ENCODE peak calls at places on chromosomes 12 and 14, in ten cellular contexts. One of them, this sample, is unnamed.

GRCh38 chr14:99378782-99379214 is 101.9 kb downstream of the SETD3 start:
- DNase-seq in dorsolateral prefrontal cortex: no peak
- DNase-seq in fibroblast of the aortic adventitia: peak; percentile 4
- DNase-seq in fibroblast of villous mesenchyme: peak; percentile 48
- DNase-seq in A549: peak; percentile 72
- DNase-seq in pancreas: no peak
- DNase-seq in neural progenitor cell: no peak
- DNase-seq in gastrocnemius medialis: no peak
- DNase-seq in lung: no peak
- DNase-seq in fibroblast of pulmonary artery: no peak
- DNase-seq in this sample: peak; percentile 21

GRCh38 chr14:75147423-75148071 is 20.7 kb upstream of the NEK9 start:
- DNase-seq in dorsolateral prefrontal cortex: peak; percentile 87
- DNase-seq in fibroblast of the aortic adventitia: peak; percentile 87
- DNase-seq in fibroblast of villous mesenchyme: peak; percentile 98
- DNase-seq in A549: peak; percentile 31
- DNase-seq in pancreas: no peak
- DNase-seq in neural progenitor cell: peak; percentile 72
- DNase-seq in gastrocnemius medialis: peak; percentile 80
- DNase-seq in lung: peak; percentile 68
- DNase-seq in fibroblast of pulmonary artery: peak; percentile 98
- DNase-seq in this sample: peak; percentile 88

GRCh38 chr14:102039157-102039556 is 47.7 kb downstream of the HSP90AA1 start:
- DNase-seq in dorsolateral prefrontal cortex: no peak
- DNase-seq in fibroblast of the aortic adventitia: no peak
- DNase-seq in fibroblast of villous mesenchyme: no peak
- DNase-seq in A549: no peak
- DNase-seq in pancreas: no peak
- DNase-seq in neural progenitor cell: no peak
- DNase-seq in gastrocnemius medialis: no peak
- DNase-seq in lung: no peak
- DNase-seq in fibroblast of pulmonary artery: no peak
- DNase-seq in this sample: no peak

GRCh38 chr14:98099527-98099926 is 1172.5 kb downstream of the BCL11B start:
- DNase-seq in dorsolateral prefrontal cortex: no peak
- DNase-seq in fibroblast of the aortic adventitia: no peak
- DNase-seq in fibroblast of villous mesenchyme: no peak
- DNase-seq in A549: no peak
- DNase-seq in pancreas: no peak
- DNase-seq in neural progenitor cell: no peak
- DNase-seq in gastrocnemius medialis: no peak
- DNase-seq in lung: no peak
- DNase-seq in fibroblast of pulmonary artery: no peak
- DNase-seq in this sample: no peak

GRCh38 chr12:98198261-98198982 is 317.0 kb upstream of the TMPO start:
- DNase-seq in dorsolateral prefrontal cortex: no peak
- DNase-seq in fibroblast of the aortic adventitia: no peak
- DNase-seq in fibroblast of villous mesenchyme: no peak
- DNase-seq in A549: no peak
- DNase-seq in pancreas: no peak
- DNase-seq in neural progenitor cell: no peak
- DNase-seq in gastrocnemius medialis: no peak
- DNase-seq in lung: no peak
- DNase-seq in fibroblast of pulmonary artery: no peak
- DNase-seq in this sample: no peak

GRCh38 chr12:30457621-30458289 is 237.9 kb downstream of the IPO8 start:
- DNase-seq in dorsolateral prefrontal cortex: no peak
- DNase-seq in fibroblast of the aortic adventitia: peak; percentile 82
- DNase-seq in fibroblast of villous mesenchyme: peak; percentile 97
- DNase-seq in A549: peak; percentile 43
- DNase-seq in pancreas: no peak
- DNase-seq in neural progenitor cell: peak; percentile 36
- DNase-seq in gastrocnemius medialis: no peak
- DNase-seq in lung: no peak
- DNase-seq in fibroblast of pulmonary artery: peak; percentile 94
- DNase-seq in this sample: peak; percentile 65

GRCh38 chr14:60326274-60326673 is 77.3 kb downstream of the PPM1A start:
- DNase-seq in dorsolateral prefrontal cortex: no peak
- DNase-seq in fibroblast of the aortic adventitia: no peak
- DNase-seq in fibroblast of villous mesenchyme: no peak
- DNase-seq in A549: no peak
- DNase-seq in pancreas: no peak
- DNase-seq in neural progenitor cell: no peak
- DNase-seq in gastrocnemius medialis: no peak
- DNase-seq in lung: no peak
- DNase-seq in fibroblast of pulmonary artery: no peak
- DNase-seq in this sample: no peak

GRCh38 chr12:81381951-81382350 is 304.1 kb downstream of the ACSS3 start:
- DNase-seq in dorsolateral prefrontal cortex: no peak
- DNase-seq in fibroblast of the aortic adventitia: no peak
- DNase-seq in fibroblast of villous mesenchyme: no peak
- DNase-seq in A549: no peak
- DNase-seq in pancreas: no peak
- DNase-seq in neural progenitor cell: no peak
- DNase-seq in gastrocnemius medialis: no peak
- DNase-seq in lung: no peak
- DNase-seq in fibroblast of pulmonary artery: no peak
- DNase-seq in this sample: no peak

GRCh38 chr12:90333939-90334338 is 621.0 kb downstream of the CCER1 start:
- DNase-seq in dorsolateral prefrontal cortex: no peak
- DNase-seq in fibroblast of the aortic adventitia: peak; percentile 43
- DNase-seq in fibroblast of villous mesenchyme: no peak
- DNase-seq in A549: peak; percentile 43
- DNase-seq in pancreas: no peak
- DNase-seq in neural progenitor cell: no peak
- DNase-seq in gastrocnemius medialis: no peak
- DNase-seq in lung: no peak
- DNase-seq in fibroblast of pulmonary artery: peak; percentile 21
- DNase-seq in this sample: peak; percentile 4

GRCh38 chr12:10207136-10207535 is 5.5 kb upstream of the GABARAPL1 start:
- DNase-seq in dorsolateral prefrontal cortex: no peak
- DNase-seq in fibroblast of the aortic adventitia: no peak
- DNase-seq in fibroblast of villous mesenchyme: no peak
- DNase-seq in A549: no peak
- DNase-seq in pancreas: no peak
- DNase-seq in neural progenitor cell: no peak
- DNase-seq in gastrocnemius medialis: no peak
- DNase-seq in lung: no peak
- DNase-seq in fibroblast of pulmonary artery: no peak
- DNase-seq in this sample: no peak

GRCh38 chr12:92551853-92552397 is 150.9 kb upstream of the PLEKHG7 start:
- DNase-seq in dorsolateral prefrontal cortex: no peak
- DNase-seq in fibroblast of the aortic adventitia: peak; percentile 49
- DNase-seq in fibroblast of villous mesenchyme: no peak
- DNase-seq in A549: peak; percentile 55
- DNase-seq in pancreas: no peak
- DNase-seq in neural progenitor cell: no peak
- DNase-seq in gastrocnemius medialis: no peak
- DNase-seq in lung: no peak
- DNase-seq in fibroblast of pulmonary artery: no peak
- DNase-seq in this sample: peak; percentile 34

GRCh38 chr14:68876976-68877375 is 84.1 kb upstream of the ZFP36L1 start:
- DNase-seq in dorsolateral prefrontal cortex: no peak
- DNase-seq in fibroblast of the aortic adventitia: no peak
- DNase-seq in fibroblast of villous mesenchyme: no peak
- DNase-seq in A549: no peak
- DNase-seq in pancreas: peak; percentile 32
- DNase-seq in neural progenitor cell: no peak
- DNase-seq in gastrocnemius medialis: no peak
- DNase-seq in lung: no peak
- DNase-seq in fibroblast of pulmonary artery: no peak
- DNase-seq in this sample: no peak

GRCh38 chr14:60655114-60655897 is 6.0 kb upstream of the SIX1 start:
- DNase-seq in dorsolateral prefrontal cortex: no peak
- DNase-seq in fibroblast of the aortic adventitia: no peak
- DNase-seq in fibroblast of villous mesenchyme: no peak
- DNase-seq in A549: no peak
- DNase-seq in pancreas: no peak
- DNase-seq in neural progenitor cell: peak; percentile 65
- DNase-seq in gastrocnemius medialis: no peak
- DNase-seq in lung: no peak
- DNase-seq in fibroblast of pulmonary artery: no peak
- DNase-seq in this sample: no peak

GRCh38 chr12:25997401-25997973 is 39.0 kb downstream of the RASSF8 start:
- DNase-seq in dorsolateral prefrontal cortex: no peak
- DNase-seq in fibroblast of the aortic adventitia: peak; percentile 97
- DNase-seq in fibroblast of villous mesenchyme: peak; percentile 73
- DNase-seq in A549: peak; percentile 69
- DNase-seq in pancreas: no peak
- DNase-seq in neural progenitor cell: peak; percentile 41
- DNase-seq in gastrocnemius medialis: no peak
- DNase-seq in lung: no peak
- DNase-seq in fibroblast of pulmonary artery: peak; percentile 97
- DNase-seq in this sample: peak; percentile 97

GRCh38 chr12:48105321-48105866 is 485 bp downstream of the SENP1 start:
- DNase-seq in dorsolateral prefrontal cortex: peak; percentile 30
- DNase-seq in fibroblast of the aortic adventitia: peak; percentile 13
- DNase-seq in fibroblast of villous mesenchyme: peak; percentile 5
- DNase-seq in A549: no peak
- DNase-seq in pancreas: no peak
- DNase-seq in neural progenitor cell: peak; percentile 14
- DNase-seq in gastrocnemius medialis: no peak
- DNase-seq in lung: no peak
- DNase-seq in fibroblast of pulmonary artery: peak; percentile 22
- DNase-seq in this sample: no peak

GRCh38 chr14:100449225-100449987 is 126.3 kb downstream of the SLC25A47 start:
- DNase-seq in dorsolateral prefrontal cortex: no peak
- DNase-seq in fibroblast of the aortic adventitia: no peak
- DNase-seq in fibroblast of villous mesenchyme: no peak
- DNase-seq in A549: no peak
- DNase-seq in pancreas: no peak
- DNase-seq in neural progenitor cell: no peak
- DNase-seq in gastrocnemius medialis: no peak
- DNase-seq in lung: no peak
- DNase-seq in fibroblast of pulmonary artery: no peak
- DNase-seq in this sample: no peak

GRCh38 chr12:53231859-53232640 is at the start of gene RARG:
- DNase-seq in dorsolateral prefrontal cortex: no peak
- DNase-seq in fibroblast of the aortic adventitia: peak; percentile 61
- DNase-seq in fibroblast of villous mesenchyme: peak; percentile 37
- DNase-seq in A549: peak; percentile 76
- DNase-seq in pancreas: peak; percentile 77
- DNase-seq in neural progenitor cell: peak; percentile 72
- DNase-seq in gastrocnemius medialis: no peak
- DNase-seq in lung: peak; percentile 74
- DNase-seq in fibroblast of pulmonary artery: peak; percentile 35
- DNase-seq in this sample: peak; percentile 72

GRCh38 chr12:120980800-120981368 is 2.5 kb downstream of the HNF1A start:
- DNase-seq in dorsolateral prefrontal cortex: no peak
- DNase-seq in fibroblast of the aortic adventitia: no peak
- DNase-seq in fibroblast of villous mesenchyme: no peak
- DNase-seq in A549: peak; percentile 85
- DNase-seq in pancreas: no peak
- DNase-seq in neural progenitor cell: no peak
- DNase-seq in gastrocnemius medialis: no peak
- DNase-seq in lung: no peak
- DNase-seq in fibroblast of pulmonary artery: no peak
- DNase-seq in this sample: no peak

GRCh38 chr12:132478845-132479244 is 11.1 kb upstream of the FBRSL1 start:
- DNase-seq in dorsolateral prefrontal cortex: no peak
- DNase-seq in fibroblast of the aortic adventitia: no peak
- DNase-seq in fibroblast of villous mesenchyme: no peak
- DNase-seq in A549: no peak
- DNase-seq in pancreas: peak; percentile 44
- DNase-seq in neural progenitor cell: no peak
- DNase-seq in gastrocnemius medialis: no peak
- DNase-seq in lung: no peak
- DNase-seq in fibroblast of pulmonary artery: no peak
- DNase-seq in this sample: no peak

DNA sequence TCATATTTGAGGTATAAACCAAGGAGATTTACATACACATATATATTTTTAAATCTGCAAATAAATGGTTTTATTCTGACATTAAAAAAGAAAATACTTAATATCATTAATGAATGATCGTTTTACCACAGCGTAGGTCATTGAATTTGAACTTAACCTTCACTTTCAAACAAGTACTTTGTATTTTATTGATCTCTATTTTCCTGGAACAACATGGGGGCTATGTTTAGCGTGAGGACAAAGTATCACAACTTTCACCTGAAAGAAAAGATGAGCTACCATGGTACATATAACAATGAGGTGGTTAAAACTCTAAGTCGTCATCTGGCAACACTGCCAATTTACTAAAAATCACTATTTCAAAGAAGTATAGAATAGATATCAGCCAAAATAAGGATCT is 6.0 kb downstream of the GYS2 start:
- DNase-seq in dorsolateral prefrontal cortex: no peak
- DNase-seq in fibroblast of the aortic adventitia: no peak
- DNase-seq in fibroblast of villous mesenchyme: no peak
- DNase-seq in A549: no peak
- DNase-seq in pancreas: no peak
- DNase-seq in neural progenitor cell: no peak
- DNase-seq in gastrocnemius medialis: no peak
- DNase-seq in lung: no peak
- DNase-seq in fibroblast of pulmonary artery: no peak
- DNase-seq in this sample: no peak
- H3K4me3 ChIP-seq in dorsolateral prefrontal cortex: no peak overlapping the region
- H3K4me3 ChIP-seq in fibroblast of the aortic adventitia: no peak overlapping the region
- H3K4me3 ChIP-seq in fibroblast of villous mesenchyme: no peak overlapping the region
- H3K4me3 ChIP-seq in A549: no peak overlapping the region
- H3K4me3 ChIP-seq in pancreas: no peak overlapping the region
- H3K4me3 ChIP-seq in neural progenitor cell: no peak overlapping the region
- H3K4me3 ChIP-seq in gastrocnemius medialis: no peak overlapping the region
- H3K4me3 ChIP-seq in lung: no peak overlapping the region
- H3K4me3 ChIP-seq in fibroblast of pulmonary artery: no peak overlapping the region
- H3K4me3 ChIP-seq in this sample: no peak overlapping the region

GRCh38 chr12:82627799-82628198 is 58.9 kb upstream of the TMTC2 start:
- DNase-seq in dorsolateral prefrontal cortex: no peak
- DNase-seq in fibroblast of the aortic adventitia: peak; percentile 21
- DNase-seq in fibroblast of villous mesenchyme: peak; percentile 14
- DNase-seq in A549: peak; percentile 59
- DNase-seq in pancreas: no peak
- DNase-seq in neural progenitor cell: peak; percentile 64
- DNase-seq in gastrocnemius medialis: no peak
- DNase-seq in lung: no peak
- DNase-seq in fibroblast of pulmonary artery: peak; percentile 56
- DNase-seq in this sample: peak; percentile 38
- TF ChIP-seq CTCF in dorsolateral prefrontal cortex: peak; percentile 62
- TF ChIP-seq CTCF in fibroblast of the aortic adventitia: peak; percentile 31
- TF ChIP-seq CTCF in fibroblast of villous mesenchyme: peak; percentile 32
- TF ChIP-seq CTCF in A549: peak; percentile 55
- TF ChIP-seq CTCF in pancreas: no peak
- TF ChIP-seq CTCF in neural progenitor cell: peak; percentile 72
- TF ChIP-seq CTCF in gastrocnemius medialis: no peak
- TF ChIP-seq CTCF in lung: no peak
- TF ChIP-seq CTCF in fibroblast of pulmonary artery: peak; percentile 60
- TF ChIP-seq CTCF in this sample: peak; percentile 58

GRCh38 chr12:72277415-72277814 is 5.2 kb downstream of the TRHDE start:
- DNase-seq in dorsolateral prefrontal cortex: no peak
- DNase-seq in fibroblast of the aortic adventitia: no peak
- DNase-seq in fibroblast of villous mesenchyme: no peak
- DNase-seq in A549: no peak
- DNase-seq in pancreas: no peak
- DNase-seq in neural progenitor cell: no peak
- DNase-seq in gastrocnemius medialis: no peak
- DNase-seq in lung: no peak
- DNase-seq in fibroblast of pulmonary artery: no peak
- DNase-seq in this sample: peak; percentile 34
- H3K4me3 ChIP-seq in dorsolateral prefrontal cortex: peak overlapping the region; percentile 30
- H3K4me3 ChIP-seq in fibroblast of the aortic adventitia: no peak overlapping the region
- H3K4me3 ChIP-seq in fibroblast of villous mesenchyme: no peak overlapping the region
- H3K4me3 ChIP-seq in A549: no peak overlapping the region
- H3K4me3 ChIP-seq in pancreas: no peak overlapping the region
- H3K4me3 ChIP-seq in neural progenitor cell: no peak overlapping the region
- H3K4me3 ChIP-seq in gastrocnemius medialis: no peak overlapping the region
- H3K4me3 ChIP-seq in lung: no peak overlapping the region
- H3K4me3 ChIP-seq in fibroblast of pulmonary artery: no peak overlapping the region
- H3K4me3 ChIP-seq in this sample: no peak overlapping the region

GRCh38 chr12:94198872-94199271 is 50.5 kb downstream of the PLXNC1 start:
- DNase-seq in dorsolateral prefrontal cortex: no peak
- DNase-seq in fibroblast of the aortic adventitia: no peak
- DNase-seq in fibroblast of villous mesenchyme: no peak
- DNase-seq in A549: no peak
- DNase-seq in pancreas: no peak
- DNase-seq in neural progenitor cell: peak; percentile 16
- DNase-seq in gastrocnemius medialis: no peak
- DNase-seq in lung: no peak
- DNase-seq in fibroblast of pulmonary artery: no peak
- DNase-seq in this sample: no peak
- TF ChIP-seq CTCF in dorsolateral prefrontal cortex: no peak
- TF ChIP-seq CTCF in fibroblast of the aortic adventitia: no peak
- TF ChIP-seq CTCF in fibroblast of villous mesenchyme: no peak
- TF ChIP-seq CTCF in A549: no peak
- TF ChIP-seq CTCF in pancreas: no peak
- TF ChIP-seq CTCF in neural progenitor cell: peak; percentile 41
- TF ChIP-seq CTCF in gastrocnemius medialis: no peak
- TF ChIP-seq CTCF in lung: no peak
- TF ChIP-seq CTCF in fibroblast of pulmonary artery: no peak
- TF ChIP-seq CTCF in this sample: no peak

This sample was measured in AG10803.